ENCODE peak calls at places on chromosomes 1 and 21, in nine cellular contexts. X is stimulated activated CD4-positive, alpha-beta T cell treated with anti-CD3 and anti-CD28 coated beads, TNF-alpha, amount 100 ng/mL, for 4 hours; Y is DMS79; Z is OCI-M1; O is neuronal stem cell; C is ACHN; R is glutamatergic neuron; I is HT1080; N is activated T-cell treated with anti-CD3 and anti-CD28 coated beads for 1 hour. E is an unnamed sample.

GRCh38 chr1:17392199-17392740 is 20.3 kb downstream of the PADI6 start:
- DNase-seq in X (no peak), Y (no peak), Z (no peak), O (no peak), C (no peak), R (no peak), I (peak), N (no peak), E (no peak)

GRCh38 chr1:64932962-64933295 is 33.4 kb downstream of the JAK1 start:
- DNase-seq in X (no peak), Y (no peak), Z (no peak), O (no peak), C (no peak), R (no peak), I (no peak), N (no peak), E (no peak)

GRCh38 chr1:85581802-85582686 is 1.5 kb downstream of the CCN1 start:
- DNase-seq in X (no peak), Y (no peak), Z (no peak), O (no peak), C (peak), R (peak), I (peak), N (no peak), E (no peak)

GRCh38 chr1:200438911-200439310 is 29.1 kb upstream of the ZNF281 start:
- DNase-seq in X (no peak), Y (no peak), Z (no peak), O (no peak), C (no peak), R (no peak), I (peak), N (no peak), E (no peak)

GRCh38 chr1:20601123-20601825 is 12.4 kb downstream of the CDA start:
- DNase-seq in X (no peak), Y (no peak), Z (peak), O (no peak), C (no peak), R (no peak), I (peak), N (no peak), E (no peak)

GRCh38 chr1:209620484-209620879 is 31.7 kb downstream of the LAMB3 start:
- DNase-seq in X (no peak), Y (no peak), Z (no peak), O (no peak), C (no peak), R (no peak), I (no peak), N (no peak), E (no peak)

GRCh38 chr1:162131405-162132321 is 62.2 kb downstream of the NOS1AP start:
- DNase-seq in X (no peak), Y (no peak), Z (no peak), O (no peak), C (no peak), R (no peak), I (no peak), N (no peak), E (no peak)

GRCh38 chr1:35506960-35507901 is 50.0 kb downstream of the KIAA0319L start:
- DNase-seq in X (no peak), Y (no peak), Z (peak), O (no peak), C (no peak), R (no peak), I (no peak), N (no peak), E (peak)

GRCh38 chr21:45078877-45079281 is 4.5 kb downstream of the ADARB1 start:
- DNase-seq in X (peak), Y (no peak), Z (peak), O (no peak), C (no peak), R (no peak), I (peak), N (peak), E (peak)

GRCh38 chr1:55321947-55322346 is 106.8 kb upstream of the USP24 start:
- DNase-seq in X (no peak), Y (no peak), Z (no peak), O (no peak), C (no peak), R (no peak), I (no peak), N (no peak), E (no peak)

GRCh38 chr1:186775881-186776560 is 52.7 kb upstream of the PLA2G4A start:
- DNase-seq in X (no peak), Y (no peak), Z (peak), O (no peak), C (no peak), R (no peak), I (no peak), N (no peak), E (peak)